ENCODE peak calls at places on chromosomes 6 and 20, in ten cellular contexts. H is HT1080; D is C1 segment of cervical spinal cord; O is mucosa of descending colon; M is GM20000; T is activated naive CD4-positive, alpha-beta T cell treated with anti-CD3 and anti-CD28 coated beads for 36 hours; B is fibroblast of pulmonary artery; Z is prostate gland; W is GM04504; G is activated CD8-positive, alpha-beta T cell treated with anti-CD3 and anti-CD28 coated beads for 36 hours. U is an unnamed sample.

GRCh38 chr6:4128748-4129147 is 6.6 kb downstream of the ECI2 start:
- DNase-seq in G (no peak), O (no peak), B (peak), M (no peak), Z (no peak), T (no peak), H (no peak), W (no peak), D (no peak), U (no peak)

GRCh38 chr20:34549291-34549928 is 9.1 kb upstream of the MAP1LC3A start:
- DNase-seq in D (no peak), W (no peak), O (peak), M (no peak), G (no peak), B (peak), Z (peak), H (no peak), T (no peak), U (no peak)

GRCh38 chr20:52941803-52942202 is 30.4 kb upstream of the TSHZ2 start:
- DNase-seq in W (no peak), Z (no peak), D (no peak), O (no peak), T (no peak), H (no peak), M (no peak), B (no peak), G (no peak), U (no peak)

GRCh38 chr6:16316741-16317251 is 78.4 kb downstream of the GMPR start:
- DNase-seq in W (no peak), M (peak), B (peak), H (peak), G (peak), D (no peak), T (peak), O (no peak), Z (no peak), U (peak)

GRCh38 chr20:4101271-4101670 is 85.9 kb upstream of the RNF24 start:
- DNase-seq in H (no peak), O (no peak), Z (no peak), D (no peak), G (no peak), T (no peak), B (no peak), M (no peak), W (no peak), U (no peak)

GRCh38 chr6:43803783-43804549 is 34.0 kb downstream of the VEGFA start:
- DNase-seq in W (no peak), M (no peak), B (peak), H (peak), Z (no peak), O (no peak), G (peak), D (no peak), T (peak), U (no peak)

GRCh38 chr6:140855520-140855919 is 1277.2 kb upstream of the GJE1 start:
- DNase-seq in H (no peak), O (no peak), Z (no peak), W (no peak), G (no peak), M (no peak), T (no peak), B (no peak), D (no peak), U (no peak)

GRCh38 chr6:127201321-127201720 is 65.3 kb upstream of the RNF146 start:
- DNase-seq in O (no peak), B (peak), H (peak), Z (no peak), W (no peak), T (no peak), G (no peak), D (no peak), M (no peak), U (no peak)

U was measured in OCI-LY7.